ENCODE peak calls at places on chromosomes 16 and 17, in nine cellular contexts. L is adrenal gland, T is IMR-90, G is HAP-1, F is Caco-2, N is psoas muscle, U is aorta, W is tibial artery, E is fibroblast of lung. R is an unnamed sample. For H3K9me3 and H3K36me3, the result is how much of the 10 kb centered on the place peaks cover.

GRCh38 chr16:69922200-69922599 is 28.9 kb upstream of the CLEC18A start:
- DNase-seq in L (no peak), T (no peak), G (no peak), F (no peak), N (no peak), U (no peak), W (peak), E (no peak), R (no peak)

GRCh38 chr16:46855389-46855788 is 24.4 kb upstream of the C16orf87 start:
- DNase-seq in L (no peak), T (no peak), G (no peak), F (peak), N (no peak), U (no peak), W (no peak), E (no peak), R (no peak)

GRCh38 chr16:11792404-11793260 is 4.4 kb downstream of the ZC3H7A start:
- DNase-seq in L (no peak), T (no peak), G (no peak), F (no peak), N (peak), U (no peak), W (no peak), E (no peak), R (no peak)

GRCh38 chr16:53434436-53435065 is at the start of gene RBL2:
- DNase-seq in L (peak), T (peak), G (peak), F (peak), N (peak), U (peak), W (peak), E (peak), R (no peak)

GRCh38 chr17:33469911-33470310 is 176.8 kb upstream of the ASIC2 start:
- DNase-seq in L (peak), T (peak), G (no peak), F (no peak), N (no peak), U (no peak), W (no peak), E (peak), R (peak)

GRCh38 chr17:10702574-10702973 is 5.2 kb downstream of the ADPRM start:
- DNase-seq in L (no peak), T (peak), G (no peak), F (no peak), N (no peak), U (no peak), W (no peak), E (peak), R (no peak)

GRCh38 chr17:75090871-75091854 is 3.4 kb downstream of the SLC16A5 start:
- DNase-seq in L (peak), T (no peak), G (no peak), F (no peak), N (peak), U (no peak), W (no peak), E (no peak), R (peak)

GRCh38 chr17:37309051-37309450 is 66.7 kb upstream of the C17orf78 start:
- DNase-seq in L (no peak), T (no peak), G (no peak), F (no peak), N (no peak), U (no peak), W (no peak), E (no peak), R (no peak)

GRCh38 chr17:15171433-15172047 is 93.6 kb downstream of the PMP22 start:
- DNase-seq in L (peak), T (peak), G (peak), F (peak), N (peak), U (peak), W (peak), E (peak), R (peak)

GRCh38 chr17:40345161-40346034 is 19.1 kb downstream of the GJD3 start:
- DNase-seq in L (peak), T (peak), G (peak), F (peak), N (peak), U (peak), W (peak), E (peak), R (peak)

GRCh38 chr16:57245472-57246113 is 534 bp downstream of the ARL2BP start:
- DNase-seq in L (peak), T (no peak), G (no peak), F (peak), N (no peak), U (peak), W (no peak), E (peak), R (peak)

GRCh38 chr16:88782454-88783390 is 2.3 kb downstream of the PIEZO1 start:
- DNase-seq in L (peak), T (peak), G (no peak), F (no peak), N (peak), U (no peak), W (no peak), E (peak), R (no peak)

GRCh38 chr17:49907279-49907678 is 59.4 kb upstream of the TAC4 start:
- DNase-seq in L (no peak), T (no peak), G (no peak), F (no peak), N (no peak), U (no peak), W (no peak), E (no peak), R (no peak)

GRCh38 chr17:3506054-3506453 is 30.3 kb downstream of the ASPA start:
- DNase-seq in L (no peak), T (no peak), G (no peak), F (no peak), N (no peak), U (no peak), W (no peak), E (no peak), R (no peak)
- H3K9me3 ChIP-seq in L (under half), T (under half), G (under half), F (under half), N (under half), U (under half), W (under half), E (under half), R (under half)

GRCh38 chr16:74892574-74893461 is 92.1 kb downstream of the WDR59 start:
- DNase-seq in L (no peak), T (no peak), G (no peak), F (no peak), N (no peak), U (no peak), W (no peak), E (no peak), R (no peak)
- H3K36me3 ChIP-seq in L (under half), T (under half), G (under half), F (under half), N (under half), U (under half), W (half or more), E (under half), R (half or more)

GRCh38 chr17:27082023-27082774 is 211.7 kb upstream of the WSB1 start:
- DNase-seq in L (no peak), T (no peak), G (no peak), F (no peak), N (no peak), U (no peak), W (no peak), E (no peak), R (no peak)
- H3K9me3 ChIP-seq in L (under half), T (under half), G (under half), F (under half), N (under half), U (under half), W (under half), E (under half), R (under half)

GRCh38 chr16:64841482-64841881 is 280.4 kb downstream of the CDH11 start:
- DNase-seq in L (no peak), T (no peak), G (no peak), F (no peak), N (no peak), U (no peak), W (no peak), E (no peak), R (no peak)

GRCh38 chr16:64841071-64841470 is 280.8 kb downstream of the CDH11 start:
- DNase-seq in L (no peak), T (peak), G (no peak), F (no peak), N (no peak), U (no peak), W (no peak), E (no peak), R (no peak)

DNA sequence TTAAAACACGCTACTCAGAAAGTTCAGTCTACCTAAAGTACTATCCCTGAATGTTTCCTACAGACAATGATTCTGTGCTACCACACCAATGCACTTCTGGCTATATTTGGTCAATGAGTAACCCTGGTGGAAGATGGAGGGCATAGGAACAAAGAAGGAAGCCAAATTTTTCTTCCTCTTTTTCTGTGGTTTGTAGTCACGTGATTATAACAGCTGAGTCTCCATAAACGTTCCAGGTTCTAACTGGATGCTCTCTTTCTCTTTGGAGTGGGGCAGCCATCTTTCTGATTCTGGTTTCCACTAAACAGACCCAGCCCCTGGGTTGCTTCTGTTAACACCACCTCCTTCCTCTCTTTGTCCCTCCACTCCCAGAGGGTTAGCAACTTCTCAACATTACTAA is 274.9 kb downstream of the CDH11 start:
- DNase-seq in L (no peak), T (no peak), G (no peak), F (no peak), N (no peak), U (no peak), W (no peak), E (no peak), R (no peak)
- H3K36me3 ChIP-seq in L (under half), T (under half), G (under half), F (under half), N (under half), U (under half), W (under half), E (under half), R (under half)

R was measured in heart left ventricle.